ENCODE peak calls at places on chromosomes 12 and 14, in seven cellular contexts. One of them, this sample, is unnamed.

GRCh38 chr14:87260460-87260859 is 732.5 kb downstream of the GALC start:
- DNase-seq in HepG2: no peak
- DNase-seq in HCT116: no peak
- DNase-seq in K562: no peak
- DNase-seq in GM12878: no peak
- DNase-seq in SK-N-SH: no peak
- DNase-seq in H1: no peak
- DNase-seq in this sample: no peak

GRCh38 chr12:26878661-26879119 is 45.7 kb upstream of the ITPR2 start:
- DNase-seq in HepG2: no peak
- DNase-seq in HCT116: no peak
- DNase-seq in K562: no peak
- DNase-seq in GM12878: no peak
- DNase-seq in SK-N-SH: peak
- DNase-seq in H1: no peak
- DNase-seq in this sample: no peak

GRCh38 chr14:30287579-30288445 is 271.1 kb upstream of the G2E3 start:
- DNase-seq in HepG2: no peak
- DNase-seq in HCT116: no peak
- DNase-seq in K562: no peak
- DNase-seq in GM12878: no peak
- DNase-seq in SK-N-SH: no peak
- DNase-seq in H1: no peak
- DNase-seq in this sample: no peak

GRCh38 chr12:113154351-113154973 is 4.9 kb downstream of the CFAP73 start:
- DNase-seq in HepG2: no peak
- DNase-seq in HCT116: no peak
- DNase-seq in K562: no peak
- DNase-seq in GM12878: no peak
- DNase-seq in SK-N-SH: peak
- DNase-seq in H1: peak
- DNase-seq in this sample: no peak

GRCh38 chr12:93734784-93735183 is 57.6 kb downstream of the CRADD start:
- DNase-seq in HepG2: no peak
- DNase-seq in HCT116: no peak
- DNase-seq in K562: no peak
- DNase-seq in GM12878: no peak
- DNase-seq in SK-N-SH: no peak
- DNase-seq in H1: no peak
- DNase-seq in this sample: no peak

GRCh38 chr12:101592931-101593330 is 1.8 kb upstream of the MYBPC1 start:
- DNase-seq in HepG2: no peak
- DNase-seq in HCT116: no peak
- DNase-seq in K562: no peak
- DNase-seq in GM12878: no peak
- DNase-seq in SK-N-SH: no peak
- DNase-seq in H1: no peak
- DNase-seq in this sample: no peak

GRCh38 chr12:100474617-100475016 is 951 bp downstream of the NR1H4 start:
- DNase-seq in HepG2: no peak
- DNase-seq in HCT116: no peak
- DNase-seq in K562: no peak
- DNase-seq in GM12878: no peak
- DNase-seq in SK-N-SH: no peak
- DNase-seq in H1: no peak
- DNase-seq in this sample: no peak

GRCh38 chr12:93090768-93091172 is 161.7 kb upstream of the EEA1 start:
- DNase-seq in HepG2: no peak
- DNase-seq in HCT116: peak
- DNase-seq in K562: no peak
- DNase-seq in GM12878: no peak
- DNase-seq in SK-N-SH: no peak
- DNase-seq in H1: no peak
- DNase-seq in this sample: no peak

GRCh38 chr12:89918172-89918880 is 209.7 kb upstream of the ATP2B1 start:
- DNase-seq in HepG2: no peak
- DNase-seq in HCT116: no peak
- DNase-seq in K562: no peak
- DNase-seq in GM12878: no peak
- DNase-seq in SK-N-SH: no peak
- DNase-seq in H1: no peak
- DNase-seq in this sample: peak

GRCh38 chr14:32494566-32495434 is 165.7 kb downstream of the AKAP6 start:
- DNase-seq in HepG2: no peak
- DNase-seq in HCT116: no peak
- DNase-seq in K562: no peak
- DNase-seq in GM12878: no peak
- DNase-seq in SK-N-SH: no peak
- DNase-seq in H1: no peak
- DNase-seq in this sample: no peak

GRCh38 chr12:132458441-132459225 is 31.3 kb upstream of the FBRSL1 start:
- DNase-seq in HepG2: no peak
- DNase-seq in HCT116: no peak
- DNase-seq in K562: no peak
- DNase-seq in GM12878: no peak
- DNase-seq in SK-N-SH: no peak
- DNase-seq in H1: no peak
- DNase-seq in this sample: no peak

GRCh38 chr12:20631711-20632110 is 63.4 kb upstream of the SLCO1C1 start:
- DNase-seq in HepG2: no peak
- DNase-seq in HCT116: no peak
- DNase-seq in K562: no peak
- DNase-seq in GM12878: no peak
- DNase-seq in SK-N-SH: no peak
- DNase-seq in H1: no peak
- DNase-seq in this sample: no peak

GRCh38 chr12:89574736-89575208 is 48.9 kb upstream of the POC1B start:
- DNase-seq in HepG2: peak
- DNase-seq in HCT116: no peak
- DNase-seq in K562: peak
- DNase-seq in GM12878: no peak
- DNase-seq in SK-N-SH: no peak
- DNase-seq in H1: no peak
- DNase-seq in this sample: no peak

GRCh38 chr14:54170301-54170700 is 213.7 kb upstream of the BMP4 start:
- DNase-seq in HepG2: no peak
- DNase-seq in HCT116: no peak
- DNase-seq in K562: no peak
- DNase-seq in GM12878: no peak
- DNase-seq in SK-N-SH: no peak
- DNase-seq in H1: no peak
- DNase-seq in this sample: no peak

GRCh38 chr14:32366256-32366655 is 37.2 kb downstream of the AKAP6 start:
- DNase-seq in HepG2: no peak
- DNase-seq in HCT116: no peak
- DNase-seq in K562: no peak
- DNase-seq in GM12878: no peak
- DNase-seq in SK-N-SH: peak
- DNase-seq in H1: no peak
- DNase-seq in this sample: peak

GRCh38 chr12:30111719-30112118 is 328.0 kb upstream of the TMTC1 start:
- DNase-seq in HepG2: no peak
- DNase-seq in HCT116: no peak
- DNase-seq in K562: no peak
- DNase-seq in GM12878: no peak
- DNase-seq in SK-N-SH: peak
- DNase-seq in H1: no peak
- DNase-seq in this sample: no peak

GRCh38 chr14:77823378-77823777 is 23.5 kb downstream of the ADCK1 start:
- DNase-seq in HepG2: no peak
- DNase-seq in HCT116: no peak
- DNase-seq in K562: no peak
- DNase-seq in GM12878: no peak
- DNase-seq in SK-N-SH: no peak
- DNase-seq in H1: no peak
- DNase-seq in this sample: no peak

GRCh38 chr12:124654666-124655316 is 87.4 kb upstream of the NCOR2 start:
- DNase-seq in HepG2: no peak
- DNase-seq in HCT116: no peak
- DNase-seq in K562: no peak
- DNase-seq in GM12878: no peak
- DNase-seq in SK-N-SH: peak
- DNase-seq in H1: no peak
- DNase-seq in this sample: no peak

GRCh38 chr12:39467432-39467870 is 24.5 kb upstream of the KIF21A start:
- DNase-seq in HepG2: no peak
- DNase-seq in HCT116: no peak
- DNase-seq in K562: no peak
- DNase-seq in GM12878: peak
- DNase-seq in SK-N-SH: no peak
- DNase-seq in H1: no peak
- DNase-seq in this sample: no peak

DNA sequence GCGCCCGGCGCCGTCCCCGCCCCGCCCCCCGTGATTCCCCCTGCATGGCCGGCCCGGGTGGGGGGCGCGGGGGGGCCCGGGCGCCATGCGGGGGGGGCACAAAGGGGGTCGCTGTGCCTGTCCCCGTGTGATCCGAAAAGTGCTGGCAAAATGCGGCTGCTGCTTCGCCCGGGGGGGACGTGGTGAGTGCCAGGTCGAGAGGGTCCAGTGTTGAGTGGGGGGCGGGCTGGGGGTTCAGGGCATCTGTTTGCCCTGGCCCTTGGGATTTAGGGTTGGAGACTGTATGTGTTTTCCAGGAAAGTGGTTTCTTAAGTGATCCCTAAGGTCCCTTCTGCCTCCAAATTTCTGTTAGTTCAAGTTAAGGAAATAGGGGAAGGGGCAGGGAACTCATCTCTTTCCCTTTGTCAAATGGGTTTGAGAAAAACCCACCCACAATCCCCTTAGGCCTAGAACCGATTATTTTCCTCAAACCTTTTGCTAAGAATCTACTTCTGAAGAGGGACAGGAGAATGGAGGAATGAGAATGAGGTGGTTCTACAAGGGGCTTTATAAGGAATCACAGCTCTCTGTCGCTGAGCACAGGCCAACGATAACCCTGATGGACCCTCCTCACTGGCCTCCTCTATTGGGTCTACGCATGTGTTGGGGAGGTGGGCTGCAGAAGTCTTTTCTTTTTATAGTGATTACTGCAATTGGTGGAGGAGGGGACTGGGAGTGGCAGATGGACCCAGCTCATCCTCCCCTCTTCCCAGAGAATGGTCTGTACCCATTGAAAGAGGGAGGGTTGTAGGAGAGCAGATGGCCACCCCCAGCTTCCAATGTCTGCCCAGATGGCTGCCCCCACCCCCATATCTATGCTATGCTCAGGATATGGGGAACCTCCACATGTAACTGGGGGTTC is 825 bp downstream of the ARHGEF25 start:
- DNase-seq in HepG2: no peak
- DNase-seq in HCT116: no peak
- DNase-seq in K562: no peak
- DNase-seq in GM12878: no peak
- DNase-seq in SK-N-SH: peak
- DNase-seq in H1: no peak
- DNase-seq in this sample: no peak
- TF ChIP-seq JUND in HepG2: no peak
- TF ChIP-seq JUND in HCT116: no peak
- TF ChIP-seq JUND in K562: no peak
- TF ChIP-seq JUND in GM12878: no peak
- TF ChIP-seq JUND in SK-N-SH: no peak
- TF ChIP-seq JUND in H1: no peak
- TF ChIP-seq JUND in this sample: no peak

DNA sequence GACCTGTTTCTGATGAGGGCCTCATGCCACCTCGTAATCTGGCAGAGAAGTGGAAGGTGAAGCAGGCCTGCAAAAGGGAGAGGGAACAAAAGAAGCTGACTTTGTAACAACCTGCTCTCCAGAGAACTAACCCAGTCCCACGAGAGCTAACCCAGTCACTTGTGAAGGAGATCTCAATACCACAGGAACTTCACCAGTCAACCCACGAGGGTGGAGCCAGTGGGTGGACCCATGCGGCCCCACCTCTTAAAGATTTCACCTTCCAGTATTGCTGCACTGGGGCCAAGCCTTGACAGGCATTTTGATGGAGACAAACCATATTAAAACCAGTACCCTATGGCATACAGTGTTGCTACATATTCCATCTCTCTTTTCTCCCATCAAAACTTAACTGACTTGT is 55.1 kb downstream of the SERPINA10 start:
- DNase-seq in HepG2: no peak
- DNase-seq in HCT116: no peak
- DNase-seq in K562: no peak
- DNase-seq in GM12878: no peak
- DNase-seq in SK-N-SH: no peak
- DNase-seq in H1: no peak
- DNase-seq in this sample: no peak
- TF ChIP-seq JUND in HepG2: no peak
- TF ChIP-seq JUND in HCT116: no peak
- TF ChIP-seq JUND in K562: no peak
- TF ChIP-seq JUND in GM12878: no peak
- TF ChIP-seq JUND in SK-N-SH: no peak
- TF ChIP-seq JUND in H1: no peak
- TF ChIP-seq JUND in this sample: no peak

GRCh38 chr12:54147606-54148005 is 41.2 kb downstream of the SMUG1 start:
- DNase-seq in HepG2: no peak
- DNase-seq in HCT116: no peak
- DNase-seq in K562: no peak
- DNase-seq in GM12878: no peak
- DNase-seq in SK-N-SH: no peak
- DNase-seq in H1: no peak
- DNase-seq in this sample: no peak
- TF ChIP-seq JUND in HepG2: no peak
- TF ChIP-seq JUND in HCT116: no peak
- TF ChIP-seq JUND in K562: no peak
- TF ChIP-seq JUND in GM12878: no peak
- TF ChIP-seq JUND in SK-N-SH: no peak
- TF ChIP-seq JUND in H1: no peak
- TF ChIP-seq JUND in this sample: no peak

DNA sequence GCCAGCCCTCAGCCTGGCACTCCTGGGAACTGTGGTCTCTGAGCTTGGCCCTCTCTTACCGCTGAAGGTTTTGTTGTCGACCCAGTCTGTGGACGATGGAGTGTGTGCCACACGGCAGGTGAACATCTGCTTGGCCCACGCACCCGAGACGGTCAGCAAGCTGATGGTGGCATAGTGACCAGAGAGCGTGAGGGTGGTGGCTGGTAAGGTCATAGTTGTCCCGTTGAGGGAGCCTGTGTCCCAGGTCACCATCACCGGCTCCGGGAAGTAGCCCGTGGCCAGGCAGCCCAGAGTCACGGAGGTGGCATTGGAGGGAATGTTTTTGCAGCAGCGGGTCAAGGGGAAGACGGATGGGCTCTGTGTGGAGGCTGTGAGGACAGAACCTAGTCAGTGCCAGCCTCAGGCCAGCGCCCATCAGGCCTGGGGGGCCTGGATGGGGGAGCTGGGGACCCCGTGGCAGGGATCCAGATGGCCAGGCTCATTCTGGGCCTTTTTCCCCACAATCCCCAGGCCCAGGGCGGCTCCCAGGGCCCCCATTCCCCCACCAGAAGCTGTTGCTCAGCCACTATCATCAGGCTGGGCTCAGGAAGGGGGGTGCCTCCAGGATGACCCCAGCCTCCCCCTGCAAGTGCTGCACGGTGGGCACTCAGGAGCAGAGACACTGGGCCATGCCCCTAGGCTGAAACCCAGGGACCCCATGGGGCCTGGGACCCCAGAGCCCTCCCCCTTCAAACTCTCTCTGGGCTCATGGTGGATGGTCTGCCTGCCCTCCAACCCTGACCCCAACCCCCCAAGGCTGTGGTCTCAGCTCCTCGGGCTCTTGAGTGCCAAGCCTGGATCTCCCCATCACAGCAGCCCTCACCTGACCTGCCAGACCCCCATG is 75.2 kb downstream of the TMEM121 start:
- DNase-seq in HepG2: no peak
- DNase-seq in HCT116: no peak
- DNase-seq in K562: no peak
- DNase-seq in GM12878: no peak
- DNase-seq in SK-N-SH: no peak
- DNase-seq in H1: no peak
- DNase-seq in this sample: no peak
- TF ChIP-seq JUND in HepG2: no peak
- TF ChIP-seq JUND in HCT116: no peak
- TF ChIP-seq JUND in K562: no peak
- TF ChIP-seq JUND in GM12878: no peak
- TF ChIP-seq JUND in SK-N-SH: no peak
- TF ChIP-seq JUND in H1: no peak
- TF ChIP-seq JUND in this sample: no peak

This sample was measured in T47D.